ENCODE peak calls at places on chromosomes 11 and 22, in ten cellular contexts. One of them, this sample, is unnamed.
A peak's percentile ranks its signal among the peaks of the same experiment; 100 is the strongest.

GRCh38 chr11:11427185-11427944 is 74.3 kb upstream of the CSNK2A3 start:
- DNase-seq in AG10803: no peak
- DNase-seq in dorsolateral prefrontal cortex: peak; percentile 20
- DNase-seq in cardiac fibroblast: no peak
- DNase-seq in fibroblast of lung: no peak
- DNase-seq in GM23338: no peak
- DNase-seq in fibroblast of villous mesenchyme: no peak
- DNase-seq in pancreas: no peak
- DNase-seq in kidney: no peak
- DNase-seq in endothelial cell of umbilical vein: no peak
- DNase-seq in this sample: no peak

GRCh38 chr11:103364687-103365086 is 255.5 kb downstream of the DYNC2H1 start:
- DNase-seq in AG10803: peak; percentile 22
- DNase-seq in fibroblast of lung: no peak
- DNase-seq in endothelial cell of umbilical vein: no peak
- DNase-seq in kidney: no peak
- DNase-seq in GM23338: no peak
- DNase-seq in cardiac fibroblast: no peak
- DNase-seq in fibroblast of villous mesenchyme: no peak
- DNase-seq in pancreas: no peak
- DNase-seq in dorsolateral prefrontal cortex: no peak
- DNase-seq in this sample: peak; percentile 17

GRCh38 chr11:8747173-8747572 is 64.6 kb downstream of the RPL27A start:
- DNase-seq in AG10803: no peak
- DNase-seq in fibroblast of lung: no peak
- DNase-seq in kidney: no peak
- DNase-seq in dorsolateral prefrontal cortex: no peak
- DNase-seq in cardiac fibroblast: no peak
- DNase-seq in fibroblast of villous mesenchyme: no peak
- DNase-seq in GM23338: no peak
- DNase-seq in endothelial cell of umbilical vein: no peak
- DNase-seq in pancreas: peak; percentile 7
- DNase-seq in this sample: no peak

GRCh38 chr22:27170491-27170890 is 513.1 kb downstream of the MIAT start:
- DNase-seq in dorsolateral prefrontal cortex: no peak
- DNase-seq in cardiac fibroblast: peak; percentile 89
- DNase-seq in pancreas: no peak
- DNase-seq in endothelial cell of umbilical vein: peak; percentile 36
- DNase-seq in kidney: no peak
- DNase-seq in fibroblast of lung: peak; percentile 11
- DNase-seq in AG10803: peak; percentile 99
- DNase-seq in fibroblast of villous mesenchyme: peak; percentile 65
- DNase-seq in GM23338: no peak
- DNase-seq in this sample: peak; percentile 94

GRCh38 chr22:27631641-27632040 is 169.9 kb downstream of the MN1 start:
- DNase-seq in endothelial cell of umbilical vein: no peak
- DNase-seq in AG10803: no peak
- DNase-seq in fibroblast of villous mesenchyme: no peak
- DNase-seq in GM23338: no peak
- DNase-seq in fibroblast of lung: no peak
- DNase-seq in pancreas: no peak
- DNase-seq in cardiac fibroblast: no peak
- DNase-seq in kidney: no peak
- DNase-seq in dorsolateral prefrontal cortex: no peak
- DNase-seq in this sample: no peak

GRCh38 chr11:62770778-62771143 is 435 bp upstream of the TAF6L start:
- DNase-seq in GM23338: peak; percentile 59
- DNase-seq in pancreas: no peak
- DNase-seq in endothelial cell of umbilical vein: no peak
- DNase-seq in kidney: no peak
- DNase-seq in cardiac fibroblast: no peak
- DNase-seq in fibroblast of villous mesenchyme: no peak
- DNase-seq in AG10803: peak; percentile 16
- DNase-seq in dorsolateral prefrontal cortex: peak; percentile 52
- DNase-seq in fibroblast of lung: no peak
- DNase-seq in this sample: no peak

GRCh38 chr22:32005453-32005852 is 37.6 kb upstream of the SLC5A1 start:
- DNase-seq in dorsolateral prefrontal cortex: no peak
- DNase-seq in endothelial cell of umbilical vein: no peak
- DNase-seq in AG10803: peak; percentile 34
- DNase-seq in pancreas: no peak
- DNase-seq in fibroblast of lung: peak; percentile 2
- DNase-seq in kidney: no peak
- DNase-seq in cardiac fibroblast: peak; percentile 26
- DNase-seq in GM23338: no peak
- DNase-seq in fibroblast of villous mesenchyme: peak; percentile 55
- DNase-seq in this sample: peak; percentile 39

GRCh38 chr11:21514298-21514697 is 678.6 kb upstream of the ANO5 start:
- DNase-seq in AG10803: no peak
- DNase-seq in dorsolateral prefrontal cortex: no peak
- DNase-seq in fibroblast of lung: no peak
- DNase-seq in kidney: no peak
- DNase-seq in GM23338: peak; percentile 36
- DNase-seq in endothelial cell of umbilical vein: no peak
- DNase-seq in fibroblast of villous mesenchyme: no peak
- DNase-seq in cardiac fibroblast: no peak
- DNase-seq in pancreas: peak; percentile 54
- DNase-seq in this sample: no peak

GRCh38 chr22:41482319-41482935 is 13.5 kb downstream of the ACO2 start:
- DNase-seq in dorsolateral prefrontal cortex: no peak
- DNase-seq in pancreas: no peak
- DNase-seq in kidney: no peak
- DNase-seq in GM23338: peak; percentile 34
- DNase-seq in fibroblast of lung: peak; percentile 58
- DNase-seq in cardiac fibroblast: peak; percentile 8
- DNase-seq in endothelial cell of umbilical vein: no peak
- DNase-seq in AG10803: peak; percentile 70
- DNase-seq in fibroblast of villous mesenchyme: peak; percentile 85
- DNase-seq in this sample: peak; percentile 65

GRCh38 chr22:32721328-32722180 is 80.0 kb upstream of the TIMP3 start:
- DNase-seq in AG10803: no peak
- DNase-seq in cardiac fibroblast: no peak
- DNase-seq in pancreas: no peak
- DNase-seq in fibroblast of lung: no peak
- DNase-seq in dorsolateral prefrontal cortex: no peak
- DNase-seq in kidney: no peak
- DNase-seq in fibroblast of villous mesenchyme: peak; percentile 50
- DNase-seq in endothelial cell of umbilical vein: no peak
- DNase-seq in GM23338: no peak
- DNase-seq in this sample: no peak

GRCh38 chr11:113147249-113147648 is 167.1 kb upstream of the TTC12 start:
- DNase-seq in kidney: no peak
- DNase-seq in pancreas: no peak
- DNase-seq in fibroblast of villous mesenchyme: no peak
- DNase-seq in AG10803: no peak
- DNase-seq in GM23338: peak; percentile 44
- DNase-seq in endothelial cell of umbilical vein: no peak
- DNase-seq in cardiac fibroblast: no peak
- DNase-seq in fibroblast of lung: no peak
- DNase-seq in dorsolateral prefrontal cortex: peak; percentile 73
- DNase-seq in this sample: no peak

GRCh38 chr22:50730013-50730891 is 7.8 kb upstream of the ACR start:
- DNase-seq in fibroblast of lung: no peak
- DNase-seq in AG10803: no peak
- DNase-seq in fibroblast of villous mesenchyme: no peak
- DNase-seq in endothelial cell of umbilical vein: no peak
- DNase-seq in dorsolateral prefrontal cortex: no peak
- DNase-seq in cardiac fibroblast: no peak
- DNase-seq in pancreas: peak; percentile 48
- DNase-seq in kidney: peak; percentile 66
- DNase-seq in GM23338: peak; percentile 30
- DNase-seq in this sample: no peak

GRCh38 chr22:44660051-44660830 is 41.8 kb upstream of the PRR5 start:
- DNase-seq in AG10803: no peak
- DNase-seq in kidney: peak; percentile 63
- DNase-seq in pancreas: no peak
- DNase-seq in dorsolateral prefrontal cortex: no peak
- DNase-seq in endothelial cell of umbilical vein: no peak
- DNase-seq in fibroblast of lung: no peak
- DNase-seq in GM23338: no peak
- DNase-seq in cardiac fibroblast: no peak
- DNase-seq in fibroblast of villous mesenchyme: no peak
- DNase-seq in this sample: no peak

GRCh38 chr22:44663256-44663999 is 38.6 kb upstream of the PRR5 start:
- DNase-seq in kidney: peak; percentile 67
- DNase-seq in endothelial cell of umbilical vein: no peak
- DNase-seq in fibroblast of villous mesenchyme: no peak
- DNase-seq in dorsolateral prefrontal cortex: no peak
- DNase-seq in pancreas: no peak
- DNase-seq in fibroblast of lung: no peak
- DNase-seq in AG10803: no peak
- DNase-seq in cardiac fibroblast: no peak
- DNase-seq in GM23338: no peak
- DNase-seq in this sample: no peak

GRCh38 chr22:44661659-44662569 is 40.1 kb upstream of the PRR5 start:
- DNase-seq in GM23338: no peak
- DNase-seq in fibroblast of lung: no peak
- DNase-seq in pancreas: no peak
- DNase-seq in endothelial cell of umbilical vein: no peak
- DNase-seq in fibroblast of villous mesenchyme: no peak
- DNase-seq in dorsolateral prefrontal cortex: no peak
- DNase-seq in cardiac fibroblast: no peak
- DNase-seq in kidney: peak; percentile 54
- DNase-seq in AG10803: no peak
- DNase-seq in this sample: no peak

GRCh38 chr22:44659140-44659539 is 42.9 kb upstream of the PRR5 start:
- DNase-seq in pancreas: no peak
- DNase-seq in dorsolateral prefrontal cortex: peak; percentile 55
- DNase-seq in fibroblast of lung: no peak
- DNase-seq in endothelial cell of umbilical vein: no peak
- DNase-seq in fibroblast of villous mesenchyme: no peak
- DNase-seq in AG10803: peak; percentile 71
- DNase-seq in GM23338: no peak
- DNase-seq in cardiac fibroblast: no peak
- DNase-seq in kidney: peak; percentile 73
- DNase-seq in this sample: no peak

GRCh38 chr22:44661070-44661469 is 40.9 kb upstream of the PRR5 start:
- DNase-seq in GM23338: peak; percentile 88
- DNase-seq in kidney: peak; percentile 48
- DNase-seq in endothelial cell of umbilical vein: no peak
- DNase-seq in pancreas: no peak
- DNase-seq in fibroblast of villous mesenchyme: no peak
- DNase-seq in cardiac fibroblast: no peak
- DNase-seq in AG10803: no peak
- DNase-seq in fibroblast of lung: no peak
- DNase-seq in dorsolateral prefrontal cortex: no peak
- DNase-seq in this sample: no peak
- H3K4me3 ChIP-seq in GM23338: peak overlapping the region; percentile 44
- H3K4me3 ChIP-seq in kidney: no peak overlapping the region
- H3K4me3 ChIP-seq in endothelial cell of umbilical vein: no peak overlapping the region
- H3K4me3 ChIP-seq in pancreas: no peak overlapping the region
- H3K4me3 ChIP-seq in fibroblast of villous mesenchyme: no peak overlapping the region
- H3K4me3 ChIP-seq in cardiac fibroblast: no peak overlapping the region
- H3K4me3 ChIP-seq in AG10803: no peak overlapping the region
- H3K4me3 ChIP-seq in fibroblast of lung: no peak overlapping the region
- H3K4me3 ChIP-seq in dorsolateral prefrontal cortex: no peak overlapping the region
- H3K4me3 ChIP-seq in this sample: no peak overlapping the region

DNA sequence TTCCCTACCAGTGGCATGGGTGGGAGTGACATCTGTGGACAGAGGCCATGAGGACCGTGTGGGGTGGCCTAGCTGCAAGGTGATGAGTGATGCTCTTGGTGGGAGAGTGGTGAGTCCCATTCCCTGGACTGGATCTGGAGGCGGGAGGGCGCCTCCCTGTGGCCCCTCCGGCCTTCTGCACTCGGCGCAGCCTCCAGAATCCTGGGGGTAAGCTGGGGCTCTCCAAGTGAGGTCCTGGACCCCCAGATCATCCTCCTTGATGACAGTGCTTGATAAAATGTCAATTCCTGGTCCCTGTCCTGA is 32.3 kb upstream of the PRR5 start:
- DNase-seq in dorsolateral prefrontal cortex: no peak
- DNase-seq in endothelial cell of umbilical vein: no peak
- DNase-seq in fibroblast of lung: no peak
- DNase-seq in fibroblast of villous mesenchyme: no peak
- DNase-seq in cardiac fibroblast: no peak
- DNase-seq in kidney: peak; percentile 67
- DNase-seq in pancreas: no peak
- DNase-seq in AG10803: peak; percentile 54
- DNase-seq in GM23338: peak; percentile 66
- DNase-seq in this sample: peak; percentile 28
- TF ChIP-seq CTCF in dorsolateral prefrontal cortex: peak; percentile 13
- TF ChIP-seq CTCF in endothelial cell of umbilical vein: peak; percentile 59
- TF ChIP-seq CTCF in fibroblast of lung: peak; percentile 28
- TF ChIP-seq CTCF in fibroblast of villous mesenchyme: peak; percentile 45
- TF ChIP-seq CTCF in cardiac fibroblast: peak; percentile 12
- TF ChIP-seq CTCF in kidney: no peak
- TF ChIP-seq CTCF in pancreas: no peak
- TF ChIP-seq CTCF in AG10803: peak; percentile 68
- TF ChIP-seq CTCF in GM23338: peak; percentile 72
- TF ChIP-seq CTCF in this sample: peak; percentile 37

GRCh38 chr11:107591098-107591445 is at the start of gene ELMOD1:
- DNase-seq in dorsolateral prefrontal cortex: peak; percentile 67
- DNase-seq in fibroblast of villous mesenchyme: peak; percentile 48
- DNase-seq in pancreas: peak; percentile 77
- DNase-seq in AG10803: peak; percentile 40
- DNase-seq in kidney: peak; percentile 79
- DNase-seq in endothelial cell of umbilical vein: peak; percentile 46
- DNase-seq in fibroblast of lung: peak; percentile 22
- DNase-seq in GM23338: peak; percentile 72
- DNase-seq in cardiac fibroblast: peak; percentile 17
- DNase-seq in this sample: peak; percentile 19
- H3K4me3 ChIP-seq in dorsolateral prefrontal cortex: peak within 1 kb of the TSS; percentile 72
- H3K4me3 ChIP-seq in fibroblast of villous mesenchyme: peak within 1 kb of the TSS; percentile 79
- H3K4me3 ChIP-seq in pancreas: peak within 1 kb of the TSS; percentile 46
- H3K4me3 ChIP-seq in AG10803: peak within 1 kb of the TSS; percentile 79
- H3K4me3 ChIP-seq in kidney: peak within 1 kb of the TSS; percentile 81
- H3K4me3 ChIP-seq in endothelial cell of umbilical vein: peak within 1 kb of the TSS; percentile 5
- H3K4me3 ChIP-seq in fibroblast of lung: peak within 1 kb of the TSS; percentile 64
- H3K4me3 ChIP-seq in GM23338: peak within 1 kb of the TSS; percentile 84
- H3K4me3 ChIP-seq in cardiac fibroblast: peak within 1 kb of the TSS; percentile 67
- H3K4me3 ChIP-seq in this sample: peak within 1 kb of the TSS; percentile 51

GRCh38 chr11:83801799-83802198 is 515.6 kb upstream of the CCDC90B start:
- DNase-seq in fibroblast of villous mesenchyme: no peak
- DNase-seq in GM23338: peak; percentile 64
- DNase-seq in fibroblast of lung: no peak
- DNase-seq in pancreas: no peak
- DNase-seq in AG10803: no peak
- DNase-seq in endothelial cell of umbilical vein: no peak
- DNase-seq in cardiac fibroblast: no peak
- DNase-seq in kidney: no peak
- DNase-seq in dorsolateral prefrontal cortex: no peak
- DNase-seq in this sample: no peak
- TF ChIP-seq CTCF in fibroblast of villous mesenchyme: peak; percentile 31
- TF ChIP-seq CTCF in GM23338: peak; percentile 60
- TF ChIP-seq CTCF in fibroblast of lung: peak; percentile 18
- TF ChIP-seq CTCF in pancreas: no peak
- TF ChIP-seq CTCF in AG10803: peak; percentile 29
- TF ChIP-seq CTCF in endothelial cell of umbilical vein: peak; percentile 2
- TF ChIP-seq CTCF in cardiac fibroblast: peak; percentile 21
- TF ChIP-seq CTCF in kidney: peak; percentile 3
- TF ChIP-seq CTCF in dorsolateral prefrontal cortex: no peak
- TF ChIP-seq CTCF in this sample: peak; percentile 32

GRCh38 chr11:47946682-47947575 is 33.4 kb upstream of the PTPRJ start:
- DNase-seq in kidney: peak; percentile 91
- DNase-seq in AG10803: peak; percentile 96
- DNase-seq in dorsolateral prefrontal cortex: no peak
- DNase-seq in GM23338: peak; percentile 40
- DNase-seq in fibroblast of lung: peak; percentile 93
- DNase-seq in fibroblast of villous mesenchyme: peak; percentile 92
- DNase-seq in pancreas: peak; percentile 68
- DNase-seq in endothelial cell of umbilical vein: peak; percentile 88
- DNase-seq in cardiac fibroblast: peak; percentile 97
- DNase-seq in this sample: peak; percentile 97
- H3K4me3 ChIP-seq in kidney: no peak overlapping the region
- H3K4me3 ChIP-seq in AG10803: no peak overlapping the region
- H3K4me3 ChIP-seq in dorsolateral prefrontal cortex: no peak overlapping the region
- H3K4me3 ChIP-seq in GM23338: no peak overlapping the region
- H3K4me3 ChIP-seq in fibroblast of lung: no peak overlapping the region
- H3K4me3 ChIP-seq in fibroblast of villous mesenchyme: no peak overlapping the region
- H3K4me3 ChIP-seq in pancreas: no peak overlapping the region
- H3K4me3 ChIP-seq in endothelial cell of umbilical vein: no peak overlapping the region
- H3K4me3 ChIP-seq in cardiac fibroblast: no peak overlapping the region
- H3K4me3 ChIP-seq in this sample: no peak overlapping the region

This sample was measured in fibroblast of mammary gland.